ENCODE peak calls at places on chromosomes 7 and 10, in six cellular contexts. O is mesenchymal stem cell, I is HCT116, D is fibroblast of lung, N is SK-N-SH, E is IMR-90. W is an unnamed sample. For H3K36me3 and H3K9me3, the result is how much of the 10 kb centered on the place peaks cover.

GRCh38 chr10:49419005-49419404 is 23.1 kb upstream of the DRGX start:
- DNase-seq in O (no peak), I (peak), D (no peak), N (no peak), E (no peak), W (peak)

GRCh38 chr10:2978111-2978510 is 89.2 kb upstream of the PFKP start:
- DNase-seq in O (peak), I (peak), D (peak), N (peak), E (peak), W (no peak)

GRCh38 chr10:21724695-21725371 is 190.8 kb downstream of the MLLT10 start:
- DNase-seq in O (peak), I (peak), D (peak), N (peak), E (peak), W (peak)

GRCh38 chr10:102605712-102606111 is 38.6 kb upstream of the TRIM8 start:
- DNase-seq in O (peak), I (no peak), D (peak), N (no peak), E (no peak), W (no peak)

GRCh38 chr10:121104476-121105111 is 253.4 kb downstream of the WDR11 start:
- DNase-seq in O (no peak), I (no peak), D (no peak), N (no peak), E (no peak), W (no peak)

GRCh38 chr10:14742815-14743214 is 31.9 kb downstream of the FAM107B start:
- DNase-seq in O (no peak), I (no peak), D (no peak), N (no peak), E (no peak), W (no peak)

GRCh38 chr7:41581041-41581440 is 121.8 kb downstream of the INHBA start:
- DNase-seq in O (peak), I (no peak), D (peak), N (no peak), E (no peak), W (no peak)

GRCh38 chr10:119539359-119539651 is 3.2 kb downstream of the RGS10 start:
- DNase-seq in O (no peak), I (no peak), D (no peak), N (no peak), E (no peak), W (no peak)

GRCh38 chr10:116056445-116057293 is 216.3 kb downstream of the GFRA1 start:
- DNase-seq in O (no peak), I (no peak), D (no peak), N (no peak), E (no peak), W (no peak)

GRCh38 chr7:28507538-28508282 is 95.4 kb downstream of the CREB5 start:
- DNase-seq in O (no peak), I (no peak), D (no peak), N (no peak), E (no peak), W (no peak)

GRCh38 chr7:90843467-90843866 is 247.3 kb downstream of the CDK14 start:
- DNase-seq in O (no peak), I (no peak), D (no peak), N (no peak), E (no peak), W (no peak)

GRCh38 chr7:77651544-77652162 is 44.6 kb upstream of the RSBN1L start:
- DNase-seq in O (peak), I (peak), D (peak), N (peak), E (peak), W (no peak)

GRCh38 chr7:1666251-1666778 is 3.8 kb upstream of the ELFN1 start:
- DNase-seq in O (peak), I (no peak), D (peak), N (peak), E (no peak), W (no peak)

GRCh38 chr7:37920619-37921339 is at the start of gene EPDR1:
- DNase-seq in O (peak), I (peak), D (peak), N (peak), E (no peak), W (no peak)

GRCh38 chr10:7409045-7409731 is 1.6 kb downstream of the SFMBT2 start:
- DNase-seq in O (peak), I (no peak), D (peak), N (peak), E (no peak), W (no peak)

GRCh38 chr7:537911-538634 is 18.4 kb upstream of the PDGFA start:
- DNase-seq in O (peak), I (peak), D (peak), N (peak), E (peak), W (peak)

GRCh38 chr10:97003804-97004201 is 171.7 kb downstream of the LCOR start:
- DNase-seq in O (no peak), I (no peak), D (no peak), N (no peak), E (no peak), W (no peak)

GRCh38 chr7:43764039-43764789 is 5.7 kb downstream of the BLVRA start:
- DNase-seq in O (no peak), I (no peak), D (peak), N (no peak), E (no peak), W (no peak)

GRCh38 chr7:51459809-51460208 is 143.2 kb upstream of the COBL start:
- DNase-seq in O (no peak), I (no peak), D (no peak), N (no peak), E (no peak), W (no peak)

GRCh38 chr7:95001258-95001657 is 93.9 kb downstream of the PPP1R9A start:
- DNase-seq in O (no peak), I (no peak), D (no peak), N (no peak), E (no peak), W (no peak)

GRCh38 chr10:17548162-17548561 is 69.0 kb downstream of the HACD1 start:
- DNase-seq in O (no peak), I (no peak), D (peak), N (no peak), E (no peak), W (no peak)

GRCh38 chr10:68202965-68203358 is 29.0 kb downstream of the ATOH7 start:
- DNase-seq in O (peak), I (no peak), D (peak), N (no peak), E (peak), W (no peak)

GRCh38 chr10:84522612-84523462 is 194.4 kb downstream of the CCSER2 start:
- DNase-seq in O (no peak), I (no peak), D (peak), N (no peak), E (no peak), W (no peak)

GRCh38 chr10:8986975-8987374 is 932.5 kb downstream of the GATA3 start:
- DNase-seq in O (no peak), I (no peak), D (no peak), N (no peak), E (no peak), W (no peak)

GRCh38 chr7:138935438-138936079 is 45.6 kb downstream of the KIAA1549 start:
- DNase-seq in O (peak), I (peak), D (peak), N (peak), E (peak), W (peak)

GRCh38 chr7:72336887-72337821 is 75.0 kb downstream of the CALN1 start:
- DNase-seq in O (no peak), I (no peak), D (no peak), N (peak), E (no peak), W (no peak)

GRCh38 chr10:96369890-96370574 is 11.2 kb upstream of the OPALIN start:
- DNase-seq in O (no peak), I (no peak), D (peak), N (no peak), E (no peak), W (no peak)

GRCh38 chr10:94016727-94017714 is 23.3 kb downstream of the PLCE1 start:
- DNase-seq in O (no peak), I (no peak), D (peak), N (no peak), E (peak), W (no peak)

GRCh38 chr10:3889961-3890522 is 105.0 kb upstream of the KLF6 start:
- DNase-seq in O (peak), I (peak), D (peak), N (no peak), E (peak), W (no peak)

GRCh38 chr10:121077331-121077730 is 226.2 kb downstream of the WDR11 start:
- DNase-seq in O (peak), I (no peak), D (peak), N (no peak), E (no peak), W (no peak)

GRCh38 chr7:106306256-106306655 is 21.5 kb upstream of the NAMPT start:
- DNase-seq in O (no peak), I (no peak), D (no peak), N (no peak), E (no peak), W (no peak)

GRCh38 chr7:70229242-70229641 is 631.0 kb downstream of the AUTS2 start:
- DNase-seq in O (no peak), I (no peak), D (no peak), N (no peak), E (no peak), W (no peak)

GRCh38 chr10:102878629-102879028 is 9.4 kb downstream of the AS3MT start:
- DNase-seq in O (no peak), I (no peak), D (no peak), N (no peak), E (no peak), W (no peak)

GRCh38 chr7:139727151-139727705 is 50.6 kb downstream of the HIPK2 start:
- DNase-seq in O (peak), I (no peak), D (peak), N (no peak), E (peak), W (peak)

GRCh38 chr7:36728143-36728542 is 3.8 kb upstream of the AOAH start:
- DNase-seq in O (no peak), I (no peak), D (no peak), N (no peak), E (no peak), W (no peak)

GRCh38 chr10:102413053-102413705 is 5.4 kb downstream of the PSD start:
- DNase-seq in O (no peak), I (no peak), D (no peak), N (peak), E (no peak), W (no peak)

GRCh38 chr10:6840766-6841165 is 260.7 kb upstream of the PRKCQ start:
- DNase-seq in O (peak), I (no peak), D (peak), N (no peak), E (peak), W (no peak)

GRCh38 chr7:72403677-72404076 is 8.5 kb downstream of the CALN1 start:
- DNase-seq in O (no peak), I (no peak), D (no peak), N (no peak), E (no peak), W (no peak)

GRCh38 chr10:95295031-95295755 is 4.4 kb upstream of the PDLIM1 start:
- DNase-seq in O (peak), I (no peak), D (peak), N (no peak), E (peak), W (no peak)
- H3K9ac ChIP-seq in O (peak), I (no peak), D (peak), N (no peak), E (peak), W (peak)

GRCh38 chr7:7765422-7765821 is 47.0 kb upstream of the RPA3 start:
- DNase-seq in O (no peak), I (no peak), D (no peak), N (no peak), E (no peak), W (no peak)
- H3K36me3 ChIP-seq in O (under half), I (under half), D (under half), N (under half), E (under half), W (under half)

GRCh38 chr10:128864554-128865300 is 602.3 kb upstream of the MGMT start:
- DNase-seq in O (no peak), I (no peak), D (no peak), N (no peak), E (no peak), W (no peak)
- H3K9me3 ChIP-seq in O (under half), I (under half), D (under half), N (under half), E (under half), W (under half)

GRCh38 chr10:44647877-44648542 is 263.1 kb upstream of the CXCL12 start:
- DNase-seq in O (no peak), I (no peak), D (peak), N (no peak), E (peak), W (no peak)
- H3K9ac ChIP-seq in O (peak), I (no peak), D (no peak), N (no peak), E (no peak), W (no peak)

DNA sequence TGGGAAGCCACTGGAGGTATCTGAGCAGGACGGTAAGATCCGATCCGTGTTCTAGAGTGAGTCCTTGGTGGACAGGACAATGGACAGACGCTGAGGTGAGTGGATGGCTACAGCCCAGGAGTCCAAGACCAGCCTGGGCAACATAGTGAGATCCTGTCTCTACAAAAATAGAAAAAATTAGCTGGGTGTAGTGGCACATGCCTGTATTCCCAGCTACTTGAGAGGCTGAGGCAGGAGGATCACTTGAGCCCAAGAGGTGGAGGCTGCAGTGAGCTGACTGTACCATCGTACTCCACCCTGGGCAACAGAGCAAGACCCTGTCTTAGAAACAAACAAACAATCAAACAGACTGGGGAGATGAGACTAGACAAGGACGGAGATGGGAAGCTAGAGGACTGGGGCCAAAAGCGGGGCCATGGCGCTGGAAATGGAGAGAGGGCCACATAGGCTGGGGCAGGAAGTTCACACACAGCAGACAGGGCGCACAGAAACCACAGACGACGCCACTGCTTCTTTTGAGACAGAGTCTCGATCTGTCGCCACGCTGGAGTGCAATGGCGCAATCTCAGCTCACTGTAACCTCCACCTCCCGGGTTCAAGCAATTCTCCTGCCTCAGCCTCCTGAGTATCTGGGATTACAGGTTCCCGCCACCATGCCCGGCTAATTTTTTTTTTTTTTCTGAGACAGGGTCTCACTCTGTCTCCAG is 24.7 kb downstream of the DAGLB start:
- DNase-seq in O (no peak), I (no peak), D (no peak), N (no peak), E (no peak), W (no peak)
- H3K36me3 ChIP-seq in O (half or more), I (half or more), D (under half), N (under half), E (half or more), W (under half)

DNA sequence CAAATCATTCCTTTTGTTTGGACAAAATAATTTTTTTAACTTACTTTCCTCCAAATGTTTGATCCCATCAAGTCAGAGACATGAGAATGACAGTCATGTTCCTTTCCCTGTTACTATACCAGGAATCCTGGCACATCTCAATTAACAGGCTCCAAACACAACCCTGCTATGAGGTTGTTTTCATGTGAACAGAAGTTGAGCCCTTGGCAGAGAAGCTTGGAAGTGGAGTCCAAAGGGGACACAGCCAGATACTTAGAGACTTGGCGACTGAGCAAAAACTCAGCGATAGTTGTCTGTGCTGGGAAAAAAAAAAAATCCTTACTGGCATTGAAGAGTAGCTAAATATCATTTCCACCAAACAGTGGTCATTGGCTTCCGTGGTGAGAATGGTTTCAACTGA is 12.8 kb downstream of the TUBAL3 start:
- DNase-seq in O (no peak), I (no peak), D (no peak), N (no peak), E (no peak), W (no peak)
- H3K9me3 ChIP-seq in O (half or more), I (under half), D (under half), N (under half), E (under half), W (under half)

GRCh38 chr7:5359344-5359743 is 64.3 kb downstream of the TNRC18 start:
- DNase-seq in O (no peak), I (no peak), D (no peak), N (no peak), E (no peak), W (no peak)
- H3K9ac ChIP-seq in O (no peak), I (no peak), D (no peak), N (no peak), E (no peak), W (no peak)

GRCh38 chr7:149256568-149256967 is 5.4 kb upstream of the ZNF783 start:
- DNase-seq in O (no peak), I (no peak), D (no peak), N (no peak), E (no peak), W (no peak)
- H3K36me3 ChIP-seq in O (under half), I (under half), D (under half), N (under half), E (under half), W (under half)

W was measured in keratinocyte.